ENCODE peak calls at places on chromosomes 4 and X, in seven cellular contexts. G is T-helper 1 cell, D is endothelial cell, N is NCI-H1092, H is MV-4-11, Q is Calu3, Y is KBM-7. T is an unnamed sample.

GRCh38 chr4:140185725-140186124 is 31.7 kb upstream of the MAML3 start:
- DNase-seq in G (no peak), D (no peak), N (no peak), H (no peak), Q (no peak), Y (no peak), T (no peak)

GRCh38 chrX:155246748-155247147 is 17.5 kb downstream of the RAB39B start:
- DNase-seq in G (no peak), D (no peak), N (no peak), H (peak), Q (no peak), Y (no peak), T (no peak)

GRCh38 chrX:2474280-2474962 is 26.4 kb downstream of the DHRSX start:
- DNase-seq in G (no peak), D (no peak), N (no peak), H (no peak), Q (no peak), Y (no peak), T (no peak)

GRCh38 chr4:173591760-173592159 is 61.7 kb upstream of the HAND2 start:
- DNase-seq in G (no peak), D (no peak), N (no peak), H (no peak), Q (no peak), Y (no peak), T (no peak)

GRCh38 chr4:147924604-147925412 is 192.9 kb downstream of the ARHGAP10 start:
- DNase-seq in G (no peak), D (peak), N (no peak), H (no peak), Q (peak), Y (peak), T (no peak)

GRCh38 chr4:77501851-77502250 is 103.8 kb upstream of the CXCL13 start:
- DNase-seq in G (no peak), D (no peak), N (no peak), H (no peak), Q (no peak), Y (no peak), T (no peak)

GRCh38 chrX:103253608-103254007 is 1.3 kb downstream of the TCEAL8 start:
- DNase-seq in G (no peak), D (peak), N (no peak), H (no peak), Q (no peak), Y (peak), T (no peak)

GRCh38 chr4:145882594-145882993 is 56.0 kb downstream of the ZNF827 start:
- DNase-seq in G (no peak), D (no peak), N (no peak), H (no peak), Q (no peak), Y (no peak), T (no peak)

GRCh38 chr4:90542216-90542615 is 415.0 kb downstream of the CCSER1 start:
- DNase-seq in G (no peak), D (no peak), N (no peak), H (no peak), Q (no peak), Y (no peak), T (no peak)

GRCh38 chr4:139279723-139280620 is at the start of gene MGARP:
- DNase-seq in G (peak), D (peak), N (peak), H (no peak), Q (peak), Y (no peak), T (no peak)

GRCh38 chr4:155822572-155822971 is 43.5 kb downstream of the ASIC5 start:
- DNase-seq in G (no peak), D (no peak), N (no peak), H (no peak), Q (no peak), Y (no peak), T (no peak)

GRCh38 chrX:18422886-18423285 is 2.5 kb upstream of the CDKL5 start:
- DNase-seq in G (no peak), D (no peak), N (no peak), H (no peak), Q (no peak), Y (no peak), T (no peak)

GRCh38 chr4:72779256-72779655 is 210.2 kb upstream of the ADAMTS3 start:
- DNase-seq in G (no peak), D (no peak), N (no peak), H (no peak), Q (no peak), Y (no peak), T (no peak)

GRCh38 chr4:88514557-88515511 is 8.7 kb downstream of the PYURF start:
- DNase-seq in G (no peak), D (no peak), N (no peak), H (no peak), Q (no peak), Y (no peak), T (no peak)

GRCh38 chrX:13742397-13743176 is 8.0 kb downstream of the OFD1 start:
- DNase-seq in G (peak), D (no peak), N (no peak), H (peak), Q (peak), Y (no peak), T (no peak)

GRCh38 chrX:82627568-82627967 is 880.5 kb upstream of the POU3F4 start:
- DNase-seq in G (no peak), D (no peak), N (no peak), H (no peak), Q (no peak), Y (no peak), T (no peak)

GRCh38 chr4:61425315-61425714 is 225.2 kb downstream of the ADGRL3 start:
- DNase-seq in G (no peak), D (no peak), N (no peak), H (no peak), Q (no peak), Y (no peak), T (no peak)

GRCh38 chr4:159292137-159292896 is 189.4 kb downstream of the RAPGEF2 start:
- DNase-seq in G (no peak), D (no peak), N (no peak), H (no peak), Q (no peak), Y (no peak), T (no peak)

GRCh38 chrX:100048156-100048555 is 361.9 kb downstream of the PCDH19 start:
- DNase-seq in G (no peak), D (no peak), N (no peak), H (no peak), Q (no peak), Y (no peak), T (no peak)

T was measured in GF-D8.